ENCODE peak calls at places on chromosome X, in six cellular contexts. Y is stimulated activated CD4-positive, alpha-beta T cell treated with anti-CD3 and anti-CD28 coated beads, Interleukin-12 subunit alpha, Interleukin-12 subunit beta, amount 100 ng/mL, for 24 hours; V is foreskin fibroblast; Z is MV-4-11; U is Caki2; J is activated CD8-positive, alpha-beta memory T cell treated with anti-CD3 and anti-CD28 coated beads for 24 hours. E is an unnamed sample.

GRCh38 chrX:65838674-65839073 is 171.2 kb downstream of the MSN start:
- DNase-seq in Y (no peak), V (no peak), Z (no peak), U (no peak), J (no peak), E (no peak)

GRCh38 chrX:30888526-30889146 is 418 bp downstream of the TAB3 start:
- DNase-seq in Y (no peak), V (peak), Z (no peak), U (peak), J (peak), E (no peak)

GRCh38 chrX:47176101-47176740 is 17.4 kb upstream of the UBA1 start:
- DNase-seq in Y (no peak), V (no peak), Z (no peak), U (no peak), J (no peak), E (no peak)

GRCh38 chrX:80765226-80765625 is 44.5 kb downstream of the BRWD3 start:
- DNase-seq in Y (no peak), V (peak), Z (no peak), U (peak), J (no peak), E (peak)

GRCh38 chrX:2572740-2573139 is 72.0 kb upstream of the DHRSX start:
- DNase-seq in Y (no peak), V (peak), Z (no peak), U (peak), J (no peak), E (no peak)

GRCh38 chrX:71911023-71911730 is 532 bp downstream of the NHSL2 start:
- DNase-seq in Y (no peak), V (peak), Z (no peak), U (peak), J (peak), E (no peak)

GRCh38 chrX:154734101-154734781 is 16.6 kb downstream of the GAB3 start:
- DNase-seq in Y (no peak), V (peak), Z (peak), U (no peak), J (no peak), E (no peak)

GRCh38 chrX:110657073-110657472 is 138.5 kb downstream of the CHRDL1 start:
- DNase-seq in Y (no peak), V (no peak), Z (no peak), U (no peak), J (no peak), E (no peak)

GRCh38 chrX:130339408-130340222 is at the start of gene SLC25A14:
- DNase-seq in Y (peak), V (peak), Z (peak), U (peak), J (peak), E (peak)

GRCh38 chrX:148316446-148316845 is 184.0 kb upstream of the AFF2 start:
- DNase-seq in Y (no peak), V (no peak), Z (no peak), U (no peak), J (no peak), E (no peak)

GRCh38 chrX:43267652-43268051 is 388.4 kb upstream of the MAOA start:
- DNase-seq in Y (no peak), V (no peak), Z (no peak), U (no peak), J (no peak), E (no peak)

GRCh38 chrX:69145281-69145680 is 20.0 kb downstream of the PJA1 start:
- DNase-seq in Y (no peak), V (no peak), Z (no peak), U (no peak), J (no peak), E (no peak)

GRCh38 chrX:34877451-34877850 is 65.1 kb upstream of the FAM47B start:
- DNase-seq in Y (no peak), V (peak), Z (no peak), U (no peak), J (no peak), E (no peak)

GRCh38 chrX:129750971-129751370 is 12.2 kb downstream of the XPNPEP2 start:
- DNase-seq in Y (no peak), V (peak), Z (no peak), U (no peak), J (no peak), E (no peak)

GRCh38 chrX:96004386-96004785 is 680.3 kb upstream of the DIAPH2 start:
- DNase-seq in Y (no peak), V (peak), Z (no peak), U (peak), J (no peak), E (no peak)

GRCh38 chrX:65696613-65697012 is 29.2 kb downstream of the MSN start:
- DNase-seq in Y (no peak), V (no peak), Z (peak), U (no peak), J (no peak), E (no peak)

GRCh38 chrX:9730752-9731151 is 34.9 kb downstream of the GPR143 start:
- DNase-seq in Y (no peak), V (no peak), Z (no peak), U (no peak), J (no peak), E (no peak)

GRCh38 chrX:17023670-17024069 is 77.2 kb downstream of the REPS2 start:
- DNase-seq in Y (no peak), V (no peak), Z (no peak), U (no peak), J (no peak), E (no peak)

GRCh38 chrX:40008841-40009461 is 88.8 kb downstream of the BCOR start:
- DNase-seq in Y (peak), V (peak), Z (peak), U (no peak), J (peak), E (no peak)

GRCh38 chrX:27679281-27679680 is 89.1 kb downstream of the DCAF8L2 start:
- DNase-seq in Y (no peak), V (no peak), Z (peak), U (no peak), J (no peak), E (no peak)

E was measured in HFF-Myc.